ENCODE peak calls at places on chromosomes 13 and 19, in four cellular contexts. P is activated CD4-positive, alpha-beta T cell treated with anti-CD3 and anti-CD28 coated beads, Interleukin-2, amount 10 ng/mL, durations not matched to agents 7 days and 5 days; R is hippocampal formation; K is astrocyte of the spinal cord. I is an unnamed sample.
A peak's percentile ranks its signal among the peaks of the same experiment; 100 is the strongest.

GRCh38 chr13:71417205-71417604 is 449.8 kb downstream of the DACH1 start:
- DNase-seq in R (no peak), P (no peak), K (peak; percentile 30), I (no peak)

GRCh38 chr13:41802684-41803554 is 158.0 kb downstream of the VWA8 start:
- DNase-seq in K (peak; percentile 74), P (no peak), R (no peak), I (no peak)

GRCh38 chr19:14901675-14902260 is 15.8 kb upstream of the OR7A17 start:
- DNase-seq in R (no peak), P (no peak), K (no peak), I (no peak)

GRCh38 chr13:20411638-20412342 is 113.9 kb downstream of the CRYL1 start:
- DNase-seq in P (peak; percentile 60), K (no peak), R (no peak), I (no peak)

GRCh38 chr19:38433268-38433733 is at the start of gene RYR1:
- DNase-seq in P (peak; percentile 46), R (peak; percentile 54), K (no peak), I (no peak)

GRCh38 chr19:51338563-51339312 is 3.2 kb downstream of the VSIG10L start:
- DNase-seq in P (peak; percentile 90), R (peak; percentile 63), K (peak; percentile 79), I (peak; percentile 89)

GRCh38 chr13:77916481-77916880 is 2.1 kb downstream of the EDNRB start:
- DNase-seq in K (no peak), R (no peak), P (no peak), I (no peak)

GRCh38 chr13:85332595-85332994 is 466.6 kb downstream of the SLITRK6 start:
- DNase-seq in K (no peak), R (no peak), P (no peak), I (no peak)

GRCh38 chr13:76879211-76879875 is 6.9 kb downstream of the KCTD12 start:
- DNase-seq in K (peak; percentile 70), R (peak; percentile 14), P (peak; percentile 64), I (peak; percentile 60)

GRCh38 chr13:41111454-41111853 is 21.1 kb downstream of the KBTBD6 start:
- DNase-seq in K (no peak), R (no peak), P (no peak), I (no peak)

GRCh38 chr19:40585677-40586422 is 9.2 kb downstream of the SHKBP1 start:
- DNase-seq in P (no peak), K (peak; percentile 60), R (no peak), I (no peak)

GRCh38 chr19:5407356-5407755 is 47.9 kb upstream of the ZNRF4 start:
- DNase-seq in P (no peak), R (no peak), K (no peak), I (no peak)